ENCODE peak calls at places on chromosomes 12 and 14, in six cellular contexts. H is left lung, M is transverse colon, A is Caco-2, J is psoas muscle, R is lower leg skin. O is an unnamed sample.

GRCh38 chr12:2984249-2984648 is 25.1 kb downstream of the TEAD4 start:
- DNase-seq in H (no peak), M (no peak), A (no peak), J (no peak), R (no peak), O (no peak)

GRCh38 chr12:64085154-64085553 is 136.9 kb downstream of the KICS2 start:
- DNase-seq in H (no peak), M (no peak), A (no peak), J (no peak), R (no peak), O (no peak)

GRCh38 chr14:66072190-66072905 is 413.8 kb upstream of the CCDC196 start:
- DNase-seq in H (no peak), M (no peak), A (no peak), J (no peak), R (no peak), O (no peak)

GRCh38 chr14:68076451-68076850 is 256.9 kb downstream of the RAD51B start:
- DNase-seq in H (no peak), M (no peak), A (no peak), J (no peak), R (no peak), O (no peak)

GRCh38 chr14:92926931-92927330 is 4.0 kb downstream of the CHGA start:
- DNase-seq in H (no peak), M (no peak), A (no peak), J (no peak), R (no peak), O (no peak)

GRCh38 chr14:77026930-77027537 is 1.5 kb downstream of the IRF2BPL start:
- DNase-seq in H (no peak), M (no peak), A (peak), J (peak), R (no peak), O (peak)

GRCh38 chr14:86790408-86791364 is 1202.3 kb downstream of the GALC start:
- DNase-seq in H (no peak), M (no peak), A (no peak), J (no peak), R (no peak), O (no peak)

GRCh38 chr12:58387199-58387598 is 445.8 kb downstream of the ATP23 start:
- DNase-seq in H (no peak), M (no peak), A (no peak), J (no peak), R (no peak), O (no peak)

GRCh38 chr14:88013750-88014349 is 8.9 kb downstream of the GPR65 start:
- DNase-seq in H (peak), M (peak), A (peak), J (peak), R (peak), O (peak)

GRCh38 chr14:95316826-95317225 is 2.9 kb downstream of the CLMN start:
- DNase-seq in H (no peak), M (no peak), A (no peak), J (no peak), R (no peak), O (no peak)

GRCh38 chr12:113065126-113066007 is 8.8 kb downstream of the DTX1 start:
- DNase-seq in H (no peak), M (no peak), A (peak), J (no peak), R (no peak), O (no peak)

GRCh38 chr12:105654606-105655005 is 324.1 kb downstream of the C12orf75 start:
- DNase-seq in H (no peak), M (no peak), A (no peak), J (no peak), R (no peak), O (no peak)

GRCh38 chr14:62209287-62209899 is 447.2 kb downstream of the SNAPC1 start:
- DNase-seq in H (no peak), M (no peak), A (no peak), J (no peak), R (no peak), O (no peak)

GRCh38 chr14:37655418-37655817 is 60.0 kb downstream of the TTC6 start:
- DNase-seq in H (no peak), M (no peak), A (no peak), J (no peak), R (no peak), O (no peak)

GRCh38 chr14:94685166-94685581 is 73.0 kb downstream of the SERPINA3 start:
- DNase-seq in H (peak), M (no peak), A (peak), J (no peak), R (peak), O (no peak)

GRCh38 chr12:25377475-25378179 is 126.9 kb upstream of the KRAS start:
- DNase-seq in H (no peak), M (no peak), A (no peak), J (no peak), R (no peak), O (no peak)

GRCh38 chr12:21656931-21657335 is 709 bp downstream of the LDHB start:
- DNase-seq in H (peak), M (peak), A (peak), J (no peak), R (peak), O (no peak)

GRCh38 chr12:81542065-81542464 is 217.1 kb downstream of the PPFIA2 start:
- DNase-seq in H (no peak), M (no peak), A (no peak), J (no peak), R (no peak), O (no peak)

GRCh38 chr12:121090576-121091125 is 42.0 kb upstream of the P2RX7 start:
- DNase-seq in H (no peak), M (no peak), A (no peak), J (no peak), R (peak), O (no peak)

GRCh38 chr14:69387311-69387710 is 10.8 kb downstream of the ERH start:
- DNase-seq in H (no peak), M (no peak), A (no peak), J (no peak), R (no peak), O (no peak)

GRCh38 chr12:12979151-12979550 is 20.9 kb downstream of the HEBP1 start:
- DNase-seq in H (no peak), M (no peak), A (no peak), J (no peak), R (no peak), O (no peak)

GRCh38 chr14:54535126-54535525 is 25.4 kb downstream of the CGRRF1 start:
- DNase-seq in H (no peak), M (no peak), A (no peak), J (no peak), R (no peak), O (no peak)

GRCh38 chr12:53221203-53222076 is 10.6 kb downstream of the RARG start:
- DNase-seq in H (peak), M (peak), A (peak), J (peak), R (peak), O (peak)

DNA sequence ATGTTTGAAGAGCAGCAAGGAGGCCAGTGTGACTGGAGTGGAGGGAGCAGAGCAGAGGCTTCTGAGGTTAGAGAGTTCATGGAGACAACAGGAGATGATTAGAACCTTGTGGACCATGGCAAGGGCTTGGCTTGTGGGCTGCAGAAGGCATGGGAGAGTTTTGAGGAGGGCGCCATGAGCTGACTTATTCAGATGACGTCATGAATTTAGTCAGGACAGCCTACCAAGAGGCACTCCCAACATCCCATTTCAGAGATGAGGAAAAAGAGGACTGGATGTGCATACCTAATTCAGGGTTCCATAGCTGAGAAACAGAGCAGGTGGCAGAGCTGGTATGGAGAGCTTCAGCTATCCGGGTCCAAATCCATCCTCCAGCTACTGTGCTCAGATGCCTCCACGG is 101.8 kb downstream of the PLXNC1 start:
- DNase-seq in H (no peak), M (no peak), A (no peak), J (no peak), R (no peak), O (no peak)
- TF ChIP-seq CTCF in H (no peak), M (no peak), A (no peak), J (no peak), R (no peak), O (no peak)

GRCh38 chr12:126617312-126617711 is 1552.1 kb downstream of the AACS start:
- DNase-seq in H (no peak), M (no peak), A (no peak), J (no peak), R (no peak), O (no peak)
- TF ChIP-seq CTCF in H (no peak), M (no peak), A (no peak), J (no peak), R (no peak), O (peak)

DNA sequence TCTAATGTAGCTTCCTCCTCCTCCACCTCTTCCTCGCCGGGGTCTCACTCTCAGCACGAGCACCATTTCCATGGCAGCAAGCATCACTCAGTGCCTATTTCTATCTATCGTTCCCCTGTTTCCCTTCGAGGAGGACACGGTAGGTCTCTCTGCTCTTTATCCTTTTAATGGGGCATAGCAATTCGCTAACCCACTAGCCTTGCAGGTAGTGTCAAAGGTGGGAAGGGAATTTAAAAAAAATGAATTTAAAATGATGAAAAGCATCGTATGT is 931.0 kb downstream of the DIO2 start:
- DNase-seq in H (no peak), M (no peak), A (no peak), J (no peak), R (no peak), O (no peak)
- TF ChIP-seq CTCF in H (no peak), M (no peak), A (no peak), J (no peak), R (no peak), O (no peak)

GRCh38 chr12:27807063-27807703 is 27.1 kb upstream of the MANSC4 start:
- DNase-seq in H (no peak), M (no peak), A (no peak), J (no peak), R (no peak), O (no peak)
- TF ChIP-seq CTCF in H (no peak), M (no peak), A (no peak), J (no peak), R (no peak), O (no peak)

O was measured in heart right ventricle.